ENCODE peak calls at places on chromosomes 5 and 9, in eight cellular contexts. One of them, this sample, is unnamed.

GRCh38 chr5:125190232-125191051 is 444.0 kb upstream of the ZNF608 start:
- DNase-seq in astrocyte of the cerebellum: no peak
- DNase-seq in stomach: no peak
- DNase-seq in Peyer's patch: no peak
- DNase-seq in AG10803: no peak
- DNase-seq in fibroblast of villous mesenchyme: peak; percentile 34
- DNase-seq in cardiac muscle cell: peak; percentile 37
- DNase-seq in IMR-90: peak; percentile 27
- DNase-seq in this sample: no peak

GRCh38 chr9:68998812-68999211 is 15.1 kb downstream of the PRKACG start:
- DNase-seq in cardiac muscle cell: no peak
- DNase-seq in fibroblast of villous mesenchyme: no peak
- DNase-seq in IMR-90: no peak
- DNase-seq in stomach: no peak
- DNase-seq in AG10803: no peak
- DNase-seq in Peyer's patch: no peak
- DNase-seq in astrocyte of the cerebellum: no peak
- DNase-seq in this sample: no peak

GRCh38 chr9:104334549-104334948 is 169.5 kb upstream of the OR13F1 start:
- DNase-seq in fibroblast of villous mesenchyme: no peak
- DNase-seq in stomach: no peak
- DNase-seq in IMR-90: no peak
- DNase-seq in cardiac muscle cell: no peak
- DNase-seq in astrocyte of the cerebellum: no peak
- DNase-seq in Peyer's patch: no peak
- DNase-seq in AG10803: no peak
- DNase-seq in this sample: no peak

GRCh38 chr9:20914556-20914955 is 116.9 kb downstream of the HACD4 start:
- DNase-seq in stomach: no peak
- DNase-seq in Peyer's patch: no peak
- DNase-seq in fibroblast of villous mesenchyme: no peak
- DNase-seq in cardiac muscle cell: no peak
- DNase-seq in AG10803: no peak
- DNase-seq in astrocyte of the cerebellum: no peak
- DNase-seq in IMR-90: no peak
- DNase-seq in this sample: no peak

GRCh38 chr5:91955610-91956009 is 572.5 kb upstream of the ARRDC3 start:
- DNase-seq in cardiac muscle cell: peak; percentile 31
- DNase-seq in IMR-90: no peak
- DNase-seq in fibroblast of villous mesenchyme: no peak
- DNase-seq in stomach: peak; percentile 62
- DNase-seq in Peyer's patch: no peak
- DNase-seq in astrocyte of the cerebellum: no peak
- DNase-seq in AG10803: no peak
- DNase-seq in this sample: no peak

GRCh38 chr5:116778015-116778414 is 203.4 kb upstream of the SEMA6A start:
- DNase-seq in fibroblast of villous mesenchyme: no peak
- DNase-seq in Peyer's patch: no peak
- DNase-seq in astrocyte of the cerebellum: no peak
- DNase-seq in AG10803: no peak
- DNase-seq in IMR-90: no peak
- DNase-seq in stomach: no peak
- DNase-seq in cardiac muscle cell: peak; percentile 38
- DNase-seq in this sample: no peak

GRCh38 chr9:78001946-78002731 is 29.5 kb downstream of the GNAQ start:
- DNase-seq in IMR-90: peak; percentile 34
- DNase-seq in cardiac muscle cell: no peak
- DNase-seq in fibroblast of villous mesenchyme: no peak
- DNase-seq in stomach: no peak
- DNase-seq in astrocyte of the cerebellum: no peak
- DNase-seq in Peyer's patch: no peak
- DNase-seq in AG10803: no peak
- DNase-seq in this sample: no peak

GRCh38 chr9:6187272-6187671 is 28.3 kb upstream of the IL33 start:
- DNase-seq in AG10803: no peak
- DNase-seq in astrocyte of the cerebellum: no peak
- DNase-seq in IMR-90: no peak
- DNase-seq in stomach: no peak
- DNase-seq in fibroblast of villous mesenchyme: no peak
- DNase-seq in Peyer's patch: no peak
- DNase-seq in cardiac muscle cell: no peak
- DNase-seq in this sample: no peak

GRCh38 chr5:143217065-143217803 is 186.3 kb downstream of the NR3C1 start:
- DNase-seq in IMR-90: peak; percentile 27
- DNase-seq in Peyer's patch: no peak
- DNase-seq in astrocyte of the cerebellum: no peak
- DNase-seq in stomach: no peak
- DNase-seq in fibroblast of villous mesenchyme: peak; percentile 35
- DNase-seq in cardiac muscle cell: no peak
- DNase-seq in AG10803: peak; percentile 60
- DNase-seq in this sample: peak; percentile 80

GRCh38 chr5:54859321-54859720 is 126.1 kb downstream of the ESM1 start:
- DNase-seq in Peyer's patch: no peak
- DNase-seq in IMR-90: no peak
- DNase-seq in AG10803: peak; percentile 47
- DNase-seq in astrocyte of the cerebellum: no peak
- DNase-seq in fibroblast of villous mesenchyme: no peak
- DNase-seq in stomach: no peak
- DNase-seq in cardiac muscle cell: no peak
- DNase-seq in this sample: no peak

GRCh38 chr5:54862036-54862435 is 123.4 kb downstream of the ESM1 start:
- DNase-seq in IMR-90: peak; percentile 17
- DNase-seq in Peyer's patch: no peak
- DNase-seq in astrocyte of the cerebellum: no peak
- DNase-seq in fibroblast of villous mesenchyme: no peak
- DNase-seq in cardiac muscle cell: no peak
- DNase-seq in AG10803: no peak
- DNase-seq in stomach: no peak
- DNase-seq in this sample: no peak

GRCh38 chr5:54861212-54861894 is 124.0 kb downstream of the ESM1 start:
- DNase-seq in astrocyte of the cerebellum: peak; percentile 63
- DNase-seq in cardiac muscle cell: peak; percentile 43
- DNase-seq in AG10803: peak; percentile 66
- DNase-seq in Peyer's patch: no peak
- DNase-seq in fibroblast of villous mesenchyme: peak; percentile 34
- DNase-seq in stomach: no peak
- DNase-seq in IMR-90: peak; percentile 67
- DNase-seq in this sample: no peak

GRCh38 chr5:54854883-54855581 is 130.4 kb downstream of the ESM1 start:
- DNase-seq in fibroblast of villous mesenchyme: no peak
- DNase-seq in stomach: no peak
- DNase-seq in Peyer's patch: no peak
- DNase-seq in AG10803: no peak
- DNase-seq in IMR-90: no peak
- DNase-seq in cardiac muscle cell: no peak
- DNase-seq in astrocyte of the cerebellum: no peak
- DNase-seq in this sample: no peak

GRCh38 chr5:54860321-54860720 is 125.1 kb downstream of the ESM1 start:
- DNase-seq in fibroblast of villous mesenchyme: peak; percentile 7
- DNase-seq in IMR-90: no peak
- DNase-seq in Peyer's patch: no peak
- DNase-seq in astrocyte of the cerebellum: no peak
- DNase-seq in AG10803: peak; percentile 57
- DNase-seq in cardiac muscle cell: no peak
- DNase-seq in stomach: no peak
- DNase-seq in this sample: no peak
- H3K4me3 ChIP-seq in fibroblast of villous mesenchyme: no peak overlapping the region
- H3K4me3 ChIP-seq in IMR-90: no peak overlapping the region
- H3K4me3 ChIP-seq in Peyer's patch: no peak overlapping the region
- H3K4me3 ChIP-seq in astrocyte of the cerebellum: no peak overlapping the region
- H3K4me3 ChIP-seq in AG10803: no peak overlapping the region
- H3K4me3 ChIP-seq in cardiac muscle cell: no peak overlapping the region
- H3K4me3 ChIP-seq in stomach: no peak overlapping the region
- H3K4me3 ChIP-seq in this sample: no peak overlapping the region

GRCh38 chr5:167050568-167051214 is 1240.8 kb upstream of the WWC1 start:
- DNase-seq in AG10803: no peak
- DNase-seq in IMR-90: no peak
- DNase-seq in Peyer's patch: no peak
- DNase-seq in stomach: no peak
- DNase-seq in cardiac muscle cell: no peak
- DNase-seq in astrocyte of the cerebellum: no peak
- DNase-seq in fibroblast of villous mesenchyme: peak; percentile 3
- DNase-seq in this sample: no peak
- TF ChIP-seq CTCF in AG10803: no peak
- TF ChIP-seq CTCF in IMR-90: no peak
- TF ChIP-seq CTCF in Peyer's patch: no peak
- TF ChIP-seq CTCF in stomach: no peak
- TF ChIP-seq CTCF in cardiac muscle cell: peak; percentile 27
- TF ChIP-seq CTCF in astrocyte of the cerebellum: no peak
- TF ChIP-seq CTCF in fibroblast of villous mesenchyme: no peak
- TF ChIP-seq CTCF in this sample: no peak

DNA sequence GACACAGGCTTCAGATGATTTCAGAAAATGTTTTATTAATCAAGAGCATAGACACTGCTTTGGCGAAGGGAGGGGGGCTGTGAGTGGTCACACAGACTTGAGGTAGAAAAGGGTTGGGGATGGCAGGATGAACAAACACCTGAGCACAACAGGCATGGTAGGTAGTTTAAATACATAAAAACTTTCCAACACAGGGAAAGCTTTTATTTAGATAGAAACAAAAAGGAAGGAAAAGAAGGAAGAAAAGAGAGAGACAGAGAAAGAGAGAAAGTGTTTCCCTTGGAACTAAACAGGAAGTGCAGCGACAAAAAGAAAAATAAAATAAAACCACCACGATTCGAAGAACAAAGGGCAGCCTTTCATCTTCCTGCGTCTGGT is 3.1 kb downstream of the HAND1 start:
- DNase-seq in Peyer's patch: no peak
- DNase-seq in IMR-90: no peak
- DNase-seq in fibroblast of villous mesenchyme: no peak
- DNase-seq in astrocyte of the cerebellum: no peak
- DNase-seq in AG10803: no peak
- DNase-seq in cardiac muscle cell: no peak
- DNase-seq in stomach: no peak
- DNase-seq in this sample: no peak
- H3K4me3 ChIP-seq in Peyer's patch: no peak overlapping the region
- H3K4me3 ChIP-seq in IMR-90: no peak overlapping the region
- H3K4me3 ChIP-seq in fibroblast of villous mesenchyme: no peak overlapping the region
- H3K4me3 ChIP-seq in astrocyte of the cerebellum: no peak overlapping the region
- H3K4me3 ChIP-seq in AG10803: no peak overlapping the region
- H3K4me3 ChIP-seq in cardiac muscle cell: peak overlapping the region; percentile 57
- H3K4me3 ChIP-seq in stomach: no peak overlapping the region
- H3K4me3 ChIP-seq in this sample: no peak overlapping the region

GRCh38 chr5:12399868-12400267 is 495.6 kb upstream of the CTNND2 start:
- DNase-seq in Peyer's patch: no peak
- DNase-seq in fibroblast of villous mesenchyme: no peak
- DNase-seq in cardiac muscle cell: no peak
- DNase-seq in AG10803: no peak
- DNase-seq in IMR-90: no peak
- DNase-seq in astrocyte of the cerebellum: no peak
- DNase-seq in stomach: no peak
- DNase-seq in this sample: no peak
- TF ChIP-seq CTCF in Peyer's patch: no peak
- TF ChIP-seq CTCF in fibroblast of villous mesenchyme: no peak
- TF ChIP-seq CTCF in cardiac muscle cell: no peak
- TF ChIP-seq CTCF in AG10803: no peak
- TF ChIP-seq CTCF in IMR-90: no peak
- TF ChIP-seq CTCF in astrocyte of the cerebellum: no peak
- TF ChIP-seq CTCF in stomach: no peak
- TF ChIP-seq CTCF in this sample: no peak

GRCh38 chr9:15469406-15469805 is 41.4 kb downstream of the PSIP1 start:
- DNase-seq in Peyer's patch: no peak
- DNase-seq in fibroblast of villous mesenchyme: peak; percentile 16
- DNase-seq in IMR-90: peak; percentile 46
- DNase-seq in AG10803: no peak
- DNase-seq in stomach: no peak
- DNase-seq in cardiac muscle cell: no peak
- DNase-seq in astrocyte of the cerebellum: no peak
- DNase-seq in this sample: no peak
- H3K4me3 ChIP-seq in Peyer's patch: no peak overlapping the region
- H3K4me3 ChIP-seq in fibroblast of villous mesenchyme: no peak overlapping the region
- H3K4me3 ChIP-seq in IMR-90: no peak overlapping the region
- H3K4me3 ChIP-seq in AG10803: no peak overlapping the region
- H3K4me3 ChIP-seq in stomach: no peak overlapping the region
- H3K4me3 ChIP-seq in cardiac muscle cell: no peak overlapping the region
- H3K4me3 ChIP-seq in astrocyte of the cerebellum: no peak overlapping the region
- H3K4me3 ChIP-seq in this sample: no peak overlapping the region

GRCh38 chr5:69265931-69266330 is 31.2 kb downstream of the CDK7 start:
- DNase-seq in cardiac muscle cell: peak; percentile 49
- DNase-seq in stomach: no peak
- DNase-seq in astrocyte of the cerebellum: no peak
- DNase-seq in Peyer's patch: no peak
- DNase-seq in fibroblast of villous mesenchyme: no peak
- DNase-seq in AG10803: no peak
- DNase-seq in IMR-90: no peak
- DNase-seq in this sample: peak; percentile 45
- TF ChIP-seq CTCF in cardiac muscle cell: peak; percentile 29
- TF ChIP-seq CTCF in stomach: no peak
- TF ChIP-seq CTCF in astrocyte of the cerebellum: peak; percentile 31
- TF ChIP-seq CTCF in Peyer's patch: no peak
- TF ChIP-seq CTCF in fibroblast of villous mesenchyme: peak; percentile 34
- TF ChIP-seq CTCF in AG10803: no peak
- TF ChIP-seq CTCF in IMR-90: peak; percentile 12
- TF ChIP-seq CTCF in this sample: peak; percentile 33

GRCh38 chr5:180290568-180291233 is 1.2 kb downstream of the MAPK9 start:
- DNase-seq in stomach: no peak
- DNase-seq in fibroblast of villous mesenchyme: no peak
- DNase-seq in cardiac muscle cell: no peak
- DNase-seq in astrocyte of the cerebellum: no peak
- DNase-seq in Peyer's patch: no peak
- DNase-seq in IMR-90: no peak
- DNase-seq in AG10803: no peak
- DNase-seq in this sample: no peak
- H3K4me3 ChIP-seq in stomach: peak overlapping the region; percentile 99
- H3K4me3 ChIP-seq in fibroblast of villous mesenchyme: peak overlapping the region; percentile 77
- H3K4me3 ChIP-seq in cardiac muscle cell: peak overlapping the region; percentile 77
- H3K4me3 ChIP-seq in astrocyte of the cerebellum: peak overlapping the region; percentile 70
- H3K4me3 ChIP-seq in Peyer's patch: peak overlapping the region; percentile 100
- H3K4me3 ChIP-seq in IMR-90: peak overlapping the region; percentile 94
- H3K4me3 ChIP-seq in AG10803: peak overlapping the region; percentile 73
- H3K4me3 ChIP-seq in this sample: peak overlapping the region; percentile 68

DNA sequence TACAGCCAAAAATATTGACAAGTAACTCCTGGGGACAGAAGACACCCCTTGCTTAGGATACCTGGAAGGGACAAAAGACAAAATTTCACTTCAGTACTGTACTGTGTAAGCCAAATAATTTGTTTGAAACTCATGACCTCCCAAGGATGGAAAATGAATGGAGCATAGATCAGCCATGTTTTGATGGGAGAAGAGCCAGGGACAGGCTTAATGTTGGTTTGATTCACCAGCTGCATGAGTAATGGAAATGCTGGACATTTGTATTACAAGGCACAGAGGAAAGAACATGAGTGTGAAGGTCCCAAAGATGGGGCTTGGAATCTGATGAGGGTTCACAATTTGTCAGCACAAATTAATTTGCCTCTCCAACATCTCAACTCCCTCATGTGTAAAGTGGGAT is 122.8 kb downstream of the ENC1 start:
- DNase-seq in Peyer's patch: no peak
- DNase-seq in stomach: no peak
- DNase-seq in AG10803: peak; percentile 49
- DNase-seq in cardiac muscle cell: no peak
- DNase-seq in fibroblast of villous mesenchyme: peak; percentile 12
- DNase-seq in astrocyte of the cerebellum: peak; percentile 79
- DNase-seq in IMR-90: peak; percentile 86
- DNase-seq in this sample: no peak
- TF ChIP-seq CTCF in Peyer's patch: no peak
- TF ChIP-seq CTCF in stomach: no peak
- TF ChIP-seq CTCF in AG10803: no peak
- TF ChIP-seq CTCF in cardiac muscle cell: no peak
- TF ChIP-seq CTCF in fibroblast of villous mesenchyme: no peak
- TF ChIP-seq CTCF in astrocyte of the cerebellum: no peak
- TF ChIP-seq CTCF in IMR-90: no peak
- TF ChIP-seq CTCF in this sample: no peak